ENCODE peak calls at places on chromosomes 13 and 19, in ten cellular contexts. One of them, this sample, is unnamed. For H3K9me3, the result is how much of the 10 kb centered on the place peaks cover.

GRCh38 chr19:3061214-3062161 is 807 bp downstream of the TLE5 start:
- DNase-seq in GM12878: no peak
- DNase-seq in A549: no peak
- DNase-seq in fibroblast of lung: peak
- DNase-seq in neural progenitor cell: no peak
- DNase-seq in DND-41: peak
- DNase-seq in H1: no peak
- DNase-seq in IMR-90: peak
- DNase-seq in GM23248: peak
- DNase-seq in PC-3: no peak
- DNase-seq in this sample: no peak

GRCh38 chr19:4051175-4052101 is 15.3 kb downstream of the ZBTB7A start:
- DNase-seq in GM23248: peak
- DNase-seq in GM12878: no peak
- DNase-seq in PC-3: peak
- DNase-seq in A549: no peak
- DNase-seq in fibroblast of lung: peak
- DNase-seq in neural progenitor cell: no peak
- DNase-seq in H1: no peak
- DNase-seq in DND-41: no peak
- DNase-seq in IMR-90: peak
- DNase-seq in this sample: peak

GRCh38 chr19:51530616-51531015 is 854 bp downstream of the SIGLEC6 start:
- DNase-seq in fibroblast of lung: no peak
- DNase-seq in DND-41: no peak
- DNase-seq in neural progenitor cell: no peak
- DNase-seq in IMR-90: no peak
- DNase-seq in H1: no peak
- DNase-seq in A549: no peak
- DNase-seq in PC-3: no peak
- DNase-seq in GM23248: no peak
- DNase-seq in GM12878: no peak
- DNase-seq in this sample: no peak

GRCh38 chr13:74131206-74131605 is 3.0 kb downstream of the KLF12 start:
- DNase-seq in neural progenitor cell: no peak
- DNase-seq in H1: no peak
- DNase-seq in GM23248: no peak
- DNase-seq in IMR-90: no peak
- DNase-seq in fibroblast of lung: no peak
- DNase-seq in A549: no peak
- DNase-seq in PC-3: no peak
- DNase-seq in GM12878: no peak
- DNase-seq in DND-41: no peak
- DNase-seq in this sample: no peak

GRCh38 chr13:29496241-29496712 is 99.2 kb downstream of the SLC7A1 start:
- DNase-seq in PC-3: peak
- DNase-seq in IMR-90: no peak
- DNase-seq in DND-41: no peak
- DNase-seq in A549: no peak
- DNase-seq in GM12878: no peak
- DNase-seq in fibroblast of lung: no peak
- DNase-seq in neural progenitor cell: no peak
- DNase-seq in GM23248: no peak
- DNase-seq in H1: no peak
- DNase-seq in this sample: no peak

GRCh38 chr19:3979289-3979673 is 6.0 kb downstream of the EEF2 start:
- DNase-seq in GM23248: peak
- DNase-seq in neural progenitor cell: no peak
- DNase-seq in A549: no peak
- DNase-seq in IMR-90: no peak
- DNase-seq in GM12878: no peak
- DNase-seq in DND-41: no peak
- DNase-seq in fibroblast of lung: no peak
- DNase-seq in PC-3: no peak
- DNase-seq in H1: peak
- DNase-seq in this sample: no peak

GRCh38 chr19:11570039-11570462 is 7.4 kb downstream of the ACP5 start:
- DNase-seq in GM23248: no peak
- DNase-seq in DND-41: peak
- DNase-seq in neural progenitor cell: peak
- DNase-seq in PC-3: no peak
- DNase-seq in fibroblast of lung: no peak
- DNase-seq in GM12878: no peak
- DNase-seq in H1: no peak
- DNase-seq in IMR-90: no peak
- DNase-seq in A549: no peak
- DNase-seq in this sample: no peak

GRCh38 chr19:46605356-46605821 is 4.3 kb downstream of the CALM3 start:
- DNase-seq in GM23248: no peak
- DNase-seq in H1: no peak
- DNase-seq in fibroblast of lung: no peak
- DNase-seq in PC-3: no peak
- DNase-seq in IMR-90: no peak
- DNase-seq in A549: no peak
- DNase-seq in GM12878: no peak
- DNase-seq in DND-41: no peak
- DNase-seq in neural progenitor cell: no peak
- DNase-seq in this sample: no peak

GRCh38 chr13:52348081-52348480 is 57.9 kb downstream of the THSD1 start:
- DNase-seq in GM12878: no peak
- DNase-seq in PC-3: no peak
- DNase-seq in fibroblast of lung: peak
- DNase-seq in neural progenitor cell: no peak
- DNase-seq in A549: no peak
- DNase-seq in DND-41: no peak
- DNase-seq in H1: no peak
- DNase-seq in GM23248: peak
- DNase-seq in IMR-90: peak
- DNase-seq in this sample: no peak

GRCh38 chr19:33813391-33814101 is 16.9 kb downstream of the KCTD15 start:
- DNase-seq in GM12878: no peak
- DNase-seq in DND-41: no peak
- DNase-seq in IMR-90: no peak
- DNase-seq in H1: no peak
- DNase-seq in fibroblast of lung: no peak
- DNase-seq in GM23248: no peak
- DNase-seq in neural progenitor cell: no peak
- DNase-seq in PC-3: no peak
- DNase-seq in A549: no peak
- DNase-seq in this sample: no peak

GRCh38 chr19:51480590-51480989 is 2.3 kb downstream of the CEACAM18 start:
- DNase-seq in PC-3: peak
- DNase-seq in neural progenitor cell: peak
- DNase-seq in DND-41: peak
- DNase-seq in fibroblast of lung: no peak
- DNase-seq in A549: no peak
- DNase-seq in IMR-90: no peak
- DNase-seq in GM12878: no peak
- DNase-seq in H1: no peak
- DNase-seq in GM23248: peak
- DNase-seq in this sample: no peak

GRCh38 chr13:100833427-100833826 is 158.8 kb upstream of the TMTC4 start:
- DNase-seq in GM12878: no peak
- DNase-seq in neural progenitor cell: no peak
- DNase-seq in PC-3: no peak
- DNase-seq in DND-41: no peak
- DNase-seq in GM23248: no peak
- DNase-seq in A549: no peak
- DNase-seq in IMR-90: no peak
- DNase-seq in H1: no peak
- DNase-seq in fibroblast of lung: no peak
- DNase-seq in this sample: no peak
- H3K9me3 ChIP-seq in GM12878: under half
- H3K9me3 ChIP-seq in neural progenitor cell: under half
- H3K9me3 ChIP-seq in PC-3: under half
- H3K9me3 ChIP-seq in DND-41: under half
- H3K9me3 ChIP-seq in GM23248: under half
- H3K9me3 ChIP-seq in A549: under half
- H3K9me3 ChIP-seq in IMR-90: under half
- H3K9me3 ChIP-seq in H1: under half
- H3K9me3 ChIP-seq in fibroblast of lung: under half
- H3K9me3 ChIP-seq in this sample: under half

DNA sequence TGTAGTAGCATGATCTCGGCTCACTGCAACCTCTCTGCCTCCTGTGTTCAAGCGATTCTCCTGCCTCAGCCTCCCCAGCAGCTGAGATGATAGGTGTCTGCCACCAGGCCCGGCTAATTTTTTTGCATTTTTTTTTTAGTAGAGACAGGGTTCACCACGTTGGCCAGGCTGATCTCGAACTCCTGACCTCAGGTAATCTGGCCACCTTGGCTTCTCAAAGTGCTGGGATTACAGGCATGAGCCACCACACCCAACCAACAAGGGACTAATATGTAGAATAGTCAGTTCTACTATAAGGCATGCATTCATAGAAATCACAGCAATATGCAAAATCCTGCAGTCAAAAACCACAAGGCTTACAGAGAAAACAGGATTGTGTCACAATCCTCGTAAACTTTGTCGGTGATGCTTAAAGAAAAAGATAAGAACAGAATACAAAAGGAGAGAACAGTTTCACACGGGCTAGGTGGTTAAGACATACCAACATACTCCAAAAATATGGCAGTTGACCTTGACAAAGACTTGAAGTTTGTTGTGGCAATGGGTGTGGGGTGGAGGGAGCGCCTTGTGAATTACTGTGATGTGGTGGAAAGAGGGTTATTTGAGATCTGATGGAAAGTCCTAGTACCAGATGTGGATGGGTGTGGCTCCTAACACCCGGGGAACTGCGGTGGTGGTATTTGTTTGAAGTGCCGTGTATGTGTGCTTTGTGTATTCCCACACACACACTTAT is 12.5 kb downstream of the NOSIP start:
- DNase-seq in IMR-90: no peak
- DNase-seq in A549: no peak
- DNase-seq in fibroblast of lung: no peak
- DNase-seq in GM12878: no peak
- DNase-seq in GM23248: peak
- DNase-seq in DND-41: peak
- DNase-seq in H1: no peak
- DNase-seq in PC-3: peak
- DNase-seq in neural progenitor cell: no peak
- DNase-seq in this sample: no peak
- H3K4me2 ChIP-seq in IMR-90: no peak
- H3K4me2 ChIP-seq in A549: peak
- H3K4me2 ChIP-seq in fibroblast of lung: no peak
- H3K4me2 ChIP-seq in GM12878: no peak
- H3K4me2 ChIP-seq in GM23248: no peak
- H3K4me2 ChIP-seq in DND-41: peak
- H3K4me2 ChIP-seq in H1: no peak
- H3K4me2 ChIP-seq in PC-3: no peak
- H3K4me2 ChIP-seq in neural progenitor cell: no peak
- H3K4me2 ChIP-seq in this sample: no peak

DNA sequence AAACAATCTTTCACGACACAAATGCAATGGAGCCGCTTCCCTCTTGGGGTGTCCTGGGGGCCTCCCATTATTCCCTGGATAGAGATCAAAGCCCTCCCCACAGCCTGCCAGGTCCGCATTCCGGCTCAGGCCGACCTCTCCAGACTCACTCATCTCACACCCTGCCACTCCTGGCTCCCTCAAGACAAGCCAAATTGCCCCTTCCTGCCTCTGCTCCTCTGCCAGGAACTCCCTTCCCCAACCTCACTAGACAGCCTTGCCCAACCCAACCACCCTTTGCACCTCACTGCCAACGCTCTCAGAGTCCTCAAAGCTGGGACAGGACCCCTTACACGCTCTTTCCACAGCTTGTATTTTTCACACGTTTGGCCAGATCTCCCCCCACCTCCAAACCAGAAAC is 1.5 kb downstream of the ABHD17A start:
- DNase-seq in GM12878: no peak
- DNase-seq in DND-41: no peak
- DNase-seq in fibroblast of lung: no peak
- DNase-seq in A549: no peak
- DNase-seq in H1: no peak
- DNase-seq in neural progenitor cell: no peak
- DNase-seq in IMR-90: no peak
- DNase-seq in GM23248: no peak
- DNase-seq in PC-3: no peak
- DNase-seq in this sample: no peak
- H3K4me3 ChIP-seq in GM12878: peak
- H3K4me3 ChIP-seq in DND-41: peak
- H3K4me3 ChIP-seq in fibroblast of lung: peak
- H3K4me3 ChIP-seq in A549: peak
- H3K4me3 ChIP-seq in H1: peak
- H3K4me3 ChIP-seq in neural progenitor cell: peak
- H3K4me3 ChIP-seq in IMR-90: peak
- H3K4me3 ChIP-seq in GM23248: peak
- H3K4me3 ChIP-seq in PC-3: peak
- H3K4me3 ChIP-seq in this sample: peak

GRCh38 chr13:51262501-51263211 is 40.5 kb downstream of the FAM124A start:
- DNase-seq in PC-3: no peak
- DNase-seq in H1: no peak
- DNase-seq in neural progenitor cell: peak
- DNase-seq in fibroblast of lung: no peak
- DNase-seq in DND-41: no peak
- DNase-seq in GM23248: no peak
- DNase-seq in A549: no peak
- DNase-seq in IMR-90: no peak
- DNase-seq in GM12878: no peak
- DNase-seq in this sample: no peak

GRCh38 chr13:51258612-51259358 is 36.6 kb downstream of the FAM124A start:
- DNase-seq in H1: peak
- DNase-seq in fibroblast of lung: no peak
- DNase-seq in neural progenitor cell: no peak
- DNase-seq in IMR-90: no peak
- DNase-seq in GM23248: no peak
- DNase-seq in GM12878: no peak
- DNase-seq in A549: no peak
- DNase-seq in PC-3: no peak
- DNase-seq in DND-41: no peak
- DNase-seq in this sample: no peak

GRCh38 chr13:51259359-51259645 is 37.1 kb downstream of the FAM124A start:
- DNase-seq in A549: no peak
- DNase-seq in GM23248: no peak
- DNase-seq in neural progenitor cell: no peak
- DNase-seq in GM12878: no peak
- DNase-seq in H1: no peak
- DNase-seq in PC-3: no peak
- DNase-seq in IMR-90: no peak
- DNase-seq in DND-41: no peak
- DNase-seq in fibroblast of lung: no peak
- DNase-seq in this sample: no peak

GRCh38 chr13:51261610-51262249 is 39.5 kb downstream of the FAM124A start:
- DNase-seq in PC-3: no peak
- DNase-seq in GM12878: no peak
- DNase-seq in neural progenitor cell: no peak
- DNase-seq in IMR-90: no peak
- DNase-seq in fibroblast of lung: no peak
- DNase-seq in A549: no peak
- DNase-seq in GM23248: no peak
- DNase-seq in H1: peak
- DNase-seq in DND-41: no peak
- DNase-seq in this sample: no peak

DNA sequence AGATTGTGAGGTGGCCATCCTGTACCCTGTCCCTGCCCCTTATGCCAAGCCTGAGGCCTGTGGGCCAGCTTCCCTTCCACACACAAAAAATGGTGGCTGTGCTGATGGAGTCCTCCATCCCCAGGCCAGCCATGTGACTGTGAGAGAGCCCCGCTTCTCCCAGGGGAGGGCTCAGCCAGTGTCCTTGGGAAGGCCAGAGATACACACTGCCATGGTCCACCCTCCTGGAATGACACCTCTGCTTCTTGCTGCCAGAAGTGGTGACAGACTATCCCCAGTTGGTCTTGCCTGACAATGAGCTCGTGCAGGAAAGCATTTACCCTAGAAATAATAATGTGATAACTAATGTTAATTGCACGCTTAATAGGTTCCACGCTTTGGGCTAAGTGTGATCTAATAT is 38.0 kb downstream of the FAM124A start:
- DNase-seq in A549: no peak
- DNase-seq in PC-3: no peak
- DNase-seq in H1: peak
- DNase-seq in GM23248: no peak
- DNase-seq in neural progenitor cell: no peak
- DNase-seq in GM12878: no peak
- DNase-seq in DND-41: no peak
- DNase-seq in fibroblast of lung: no peak
- DNase-seq in IMR-90: no peak
- DNase-seq in this sample: no peak
- H3K9me3 ChIP-seq in A549: under half
- H3K9me3 ChIP-seq in PC-3: under half
- H3K9me3 ChIP-seq in H1: under half
- H3K9me3 ChIP-seq in GM23248: under half
- H3K9me3 ChIP-seq in neural progenitor cell: under half
- H3K9me3 ChIP-seq in GM12878: under half
- H3K9me3 ChIP-seq in DND-41: under half
- H3K9me3 ChIP-seq in fibroblast of lung: under half
- H3K9me3 ChIP-seq in IMR-90: under half
- H3K9me3 ChIP-seq in this sample: under half